ENCODE peak calls at places on chromosome 21, in four cellular contexts. Y is heart left ventricle, Z is A549, Q is T-helper 1 cell. S is an unnamed sample.

GRCh38 chr21:36744560-36745231 is 45.8 kb downstream of the SIM2 start:
- DNase-seq in Y (no peak), Q (no peak), Z (no peak), S (no peak)

GRCh38 chr21:16082038-16082816 is 352.4 kb downstream of the USP25 start:
- DNase-seq in Q (no peak), Y (no peak), Z (no peak), S (no peak)

GRCh38 chr21:45975017-45975595 is 6.5 kb upstream of the COL6A1 start:
- DNase-seq in Y (peak; percentile 77), Z (no peak), Q (no peak), S (no peak)

GRCh38 chr21:14569026-14569425 is 22.9 kb upstream of the SAMSN1 start:
- DNase-seq in Y (no peak), Z (no peak), Q (no peak), S (no peak)

GRCh38 chr21:46088189-46088588 is 9.7 kb upstream of the COL6A2 start:
- DNase-seq in Y (no peak), Q (no peak), Z (no peak), S (no peak)

GRCh38 chr21:41142051-41142795 is 25.7 kb upstream of the BACE2 start:
- DNase-seq in Y (no peak), Z (peak; percentile 12), Q (no peak), S (no peak)

GRCh38 chr21:14926186-14926585 is 138.6 kb downstream of the NRIP1 start:
- DNase-seq in Y (no peak), Q (no peak), Z (no peak), S (no peak)

GRCh38 chr21:27734146-27734545 is 767.3 kb upstream of the ADAMTS5 start:
- DNase-seq in Q (no peak), Z (no peak), Y (no peak), S (no peak)

GRCh38 chr21:37871121-37871862 is 45.0 kb downstream of the KCNJ6 start:
- DNase-seq in Z (no peak), Q (no peak), Y (no peak), S (no peak)

S was measured in activated gamma-delta T cell treated with anti-CD3 and anti-CD28 coated beads, Interleukin-2, amount 50 U/mL, for 16 hours.